ENCODE peak calls at places on chromosomes 16 and 17, in nine cellular contexts. One of them, this sample, is unnamed.

GRCh38 chr17:79650283-79650682 is 39.4 kb upstream of the RBFOX3 start:
- DNase-seq in activated T-helper 1 cell treated with anti-CD3 and anti-CD28 coated beads, Interleukin-12 subunit alpha, Interleukin-12 subunit beta, Interleukin-2, Interleukin-4 antibody, amounts not matched to agents 30 ng/mL and 10 ng/mL and 1 ng/mL, durations not matched to agents 14 hours and 24 hours and 36 hours: no peak
- DNase-seq in SW 1271: no peak
- DNase-seq in activated CD4-positive, alpha-beta memory T cell treated with anti-CD3 and anti-CD28 coated beads, Interleukin-2, amount 10 ng/mL, durations not matched to agents 7 days and 5 days: no peak
- DNase-seq in astrocyte of the spinal cord: no peak
- DNase-seq in tibial artery: no peak
- DNase-seq in stimulated activated CD8-positive, alpha-beta memory T cell treated with anti-CD3 and anti-CD28 coated beads, Interleukin-2, amount 100 ng/mL, for 48 hours: no peak
- DNase-seq in NCI-H2029: no peak
- DNase-seq in mucosa of descending colon: no peak
- DNase-seq in this sample: no peak

GRCh38 chr16:81005644-81006471 is 827 bp downstream of the CMC2 start:
- DNase-seq in activated T-helper 1 cell treated with anti-CD3 and anti-CD28 coated beads, Interleukin-12 subunit alpha, Interleukin-12 subunit beta, Interleukin-2, Interleukin-4 antibody, amounts not matched to agents 30 ng/mL and 10 ng/mL and 1 ng/mL, durations not matched to agents 14 hours and 24 hours and 36 hours: no peak
- DNase-seq in SW 1271: peak
- DNase-seq in activated CD4-positive, alpha-beta memory T cell treated with anti-CD3 and anti-CD28 coated beads, Interleukin-2, amount 10 ng/mL, durations not matched to agents 7 days and 5 days: peak
- DNase-seq in astrocyte of the spinal cord: peak
- DNase-seq in tibial artery: no peak
- DNase-seq in stimulated activated CD8-positive, alpha-beta memory T cell treated with anti-CD3 and anti-CD28 coated beads, Interleukin-2, amount 100 ng/mL, for 48 hours: no peak
- DNase-seq in NCI-H2029: no peak
- DNase-seq in mucosa of descending colon: peak
- DNase-seq in this sample: no peak

GRCh38 chr17:17859909-17860760 is 23.3 kb upstream of the SREBF1 start:
- DNase-seq in activated T-helper 1 cell treated with anti-CD3 and anti-CD28 coated beads, Interleukin-12 subunit alpha, Interleukin-12 subunit beta, Interleukin-2, Interleukin-4 antibody, amounts not matched to agents 30 ng/mL and 10 ng/mL and 1 ng/mL, durations not matched to agents 14 hours and 24 hours and 36 hours: peak
- DNase-seq in SW 1271: peak
- DNase-seq in activated CD4-positive, alpha-beta memory T cell treated with anti-CD3 and anti-CD28 coated beads, Interleukin-2, amount 10 ng/mL, durations not matched to agents 7 days and 5 days: peak
- DNase-seq in astrocyte of the spinal cord: peak
- DNase-seq in tibial artery: peak
- DNase-seq in stimulated activated CD8-positive, alpha-beta memory T cell treated with anti-CD3 and anti-CD28 coated beads, Interleukin-2, amount 100 ng/mL, for 48 hours: peak
- DNase-seq in NCI-H2029: peak
- DNase-seq in mucosa of descending colon: peak
- DNase-seq in this sample: peak

GRCh38 chr17:41581366-41582060 is 5.2 kb downstream of the KRT14 start:
- DNase-seq in activated T-helper 1 cell treated with anti-CD3 and anti-CD28 coated beads, Interleukin-12 subunit alpha, Interleukin-12 subunit beta, Interleukin-2, Interleukin-4 antibody, amounts not matched to agents 30 ng/mL and 10 ng/mL and 1 ng/mL, durations not matched to agents 14 hours and 24 hours and 36 hours: no peak
- DNase-seq in SW 1271: no peak
- DNase-seq in activated CD4-positive, alpha-beta memory T cell treated with anti-CD3 and anti-CD28 coated beads, Interleukin-2, amount 10 ng/mL, durations not matched to agents 7 days and 5 days: no peak
- DNase-seq in astrocyte of the spinal cord: no peak
- DNase-seq in tibial artery: no peak
- DNase-seq in stimulated activated CD8-positive, alpha-beta memory T cell treated with anti-CD3 and anti-CD28 coated beads, Interleukin-2, amount 100 ng/mL, for 48 hours: no peak
- DNase-seq in NCI-H2029: no peak
- DNase-seq in mucosa of descending colon: no peak
- DNase-seq in this sample: no peak

GRCh38 chr17:17694229-17695081 is 13.2 kb downstream of the RAI1 start:
- DNase-seq in activated T-helper 1 cell treated with anti-CD3 and anti-CD28 coated beads, Interleukin-12 subunit alpha, Interleukin-12 subunit beta, Interleukin-2, Interleukin-4 antibody, amounts not matched to agents 30 ng/mL and 10 ng/mL and 1 ng/mL, durations not matched to agents 14 hours and 24 hours and 36 hours: peak
- DNase-seq in SW 1271: peak
- DNase-seq in activated CD4-positive, alpha-beta memory T cell treated with anti-CD3 and anti-CD28 coated beads, Interleukin-2, amount 10 ng/mL, durations not matched to agents 7 days and 5 days: peak
- DNase-seq in astrocyte of the spinal cord: peak
- DNase-seq in tibial artery: peak
- DNase-seq in stimulated activated CD8-positive, alpha-beta memory T cell treated with anti-CD3 and anti-CD28 coated beads, Interleukin-2, amount 100 ng/mL, for 48 hours: peak
- DNase-seq in NCI-H2029: peak
- DNase-seq in mucosa of descending colon: peak
- DNase-seq in this sample: peak

GRCh38 chr16:74268372-74268782 is 28.2 kb upstream of the PSMD7 start:
- DNase-seq in activated T-helper 1 cell treated with anti-CD3 and anti-CD28 coated beads, Interleukin-12 subunit alpha, Interleukin-12 subunit beta, Interleukin-2, Interleukin-4 antibody, amounts not matched to agents 30 ng/mL and 10 ng/mL and 1 ng/mL, durations not matched to agents 14 hours and 24 hours and 36 hours: no peak
- DNase-seq in SW 1271: no peak
- DNase-seq in activated CD4-positive, alpha-beta memory T cell treated with anti-CD3 and anti-CD28 coated beads, Interleukin-2, amount 10 ng/mL, durations not matched to agents 7 days and 5 days: no peak
- DNase-seq in astrocyte of the spinal cord: no peak
- DNase-seq in tibial artery: no peak
- DNase-seq in stimulated activated CD8-positive, alpha-beta memory T cell treated with anti-CD3 and anti-CD28 coated beads, Interleukin-2, amount 100 ng/mL, for 48 hours: no peak
- DNase-seq in NCI-H2029: no peak
- DNase-seq in mucosa of descending colon: no peak
- DNase-seq in this sample: no peak

GRCh38 chr16:77043076-77043475 is 147.9 kb upstream of the MON1B start:
- DNase-seq in activated T-helper 1 cell treated with anti-CD3 and anti-CD28 coated beads, Interleukin-12 subunit alpha, Interleukin-12 subunit beta, Interleukin-2, Interleukin-4 antibody, amounts not matched to agents 30 ng/mL and 10 ng/mL and 1 ng/mL, durations not matched to agents 14 hours and 24 hours and 36 hours: no peak
- DNase-seq in SW 1271: peak
- DNase-seq in activated CD4-positive, alpha-beta memory T cell treated with anti-CD3 and anti-CD28 coated beads, Interleukin-2, amount 10 ng/mL, durations not matched to agents 7 days and 5 days: no peak
- DNase-seq in astrocyte of the spinal cord: peak
- DNase-seq in tibial artery: no peak
- DNase-seq in stimulated activated CD8-positive, alpha-beta memory T cell treated with anti-CD3 and anti-CD28 coated beads, Interleukin-2, amount 100 ng/mL, for 48 hours: no peak
- DNase-seq in NCI-H2029: peak
- DNase-seq in mucosa of descending colon: no peak
- DNase-seq in this sample: peak

GRCh38 chr17:44749076-44750020 is 9.4 kb upstream of the ADAM11 start:
- DNase-seq in activated T-helper 1 cell treated with anti-CD3 and anti-CD28 coated beads, Interleukin-12 subunit alpha, Interleukin-12 subunit beta, Interleukin-2, Interleukin-4 antibody, amounts not matched to agents 30 ng/mL and 10 ng/mL and 1 ng/mL, durations not matched to agents 14 hours and 24 hours and 36 hours: no peak
- DNase-seq in SW 1271: no peak
- DNase-seq in activated CD4-positive, alpha-beta memory T cell treated with anti-CD3 and anti-CD28 coated beads, Interleukin-2, amount 10 ng/mL, durations not matched to agents 7 days and 5 days: no peak
- DNase-seq in astrocyte of the spinal cord: no peak
- DNase-seq in tibial artery: no peak
- DNase-seq in stimulated activated CD8-positive, alpha-beta memory T cell treated with anti-CD3 and anti-CD28 coated beads, Interleukin-2, amount 100 ng/mL, for 48 hours: no peak
- DNase-seq in NCI-H2029: no peak
- DNase-seq in mucosa of descending colon: no peak
- DNase-seq in this sample: no peak

GRCh38 chr16:2388875-2389433 is 40.3 kb upstream of the CCNF start:
- DNase-seq in activated T-helper 1 cell treated with anti-CD3 and anti-CD28 coated beads, Interleukin-12 subunit alpha, Interleukin-12 subunit beta, Interleukin-2, Interleukin-4 antibody, amounts not matched to agents 30 ng/mL and 10 ng/mL and 1 ng/mL, durations not matched to agents 14 hours and 24 hours and 36 hours: no peak
- DNase-seq in SW 1271: no peak
- DNase-seq in activated CD4-positive, alpha-beta memory T cell treated with anti-CD3 and anti-CD28 coated beads, Interleukin-2, amount 10 ng/mL, durations not matched to agents 7 days and 5 days: no peak
- DNase-seq in astrocyte of the spinal cord: peak
- DNase-seq in tibial artery: no peak
- DNase-seq in stimulated activated CD8-positive, alpha-beta memory T cell treated with anti-CD3 and anti-CD28 coated beads, Interleukin-2, amount 100 ng/mL, for 48 hours: no peak
- DNase-seq in NCI-H2029: peak
- DNase-seq in mucosa of descending colon: no peak
- DNase-seq in this sample: peak

GRCh38 chr17:29625037-29625750 is 2.5 kb upstream of the CORO6 start:
- DNase-seq in activated T-helper 1 cell treated with anti-CD3 and anti-CD28 coated beads, Interleukin-12 subunit alpha, Interleukin-12 subunit beta, Interleukin-2, Interleukin-4 antibody, amounts not matched to agents 30 ng/mL and 10 ng/mL and 1 ng/mL, durations not matched to agents 14 hours and 24 hours and 36 hours: no peak
- DNase-seq in SW 1271: no peak
- DNase-seq in activated CD4-positive, alpha-beta memory T cell treated with anti-CD3 and anti-CD28 coated beads, Interleukin-2, amount 10 ng/mL, durations not matched to agents 7 days and 5 days: no peak
- DNase-seq in astrocyte of the spinal cord: peak
- DNase-seq in tibial artery: no peak
- DNase-seq in stimulated activated CD8-positive, alpha-beta memory T cell treated with anti-CD3 and anti-CD28 coated beads, Interleukin-2, amount 100 ng/mL, for 48 hours: no peak
- DNase-seq in NCI-H2029: no peak
- DNase-seq in mucosa of descending colon: no peak
- DNase-seq in this sample: no peak

GRCh38 chr16:84851192-84852127 is 31.7 kb downstream of the CRISPLD2 start:
- DNase-seq in activated T-helper 1 cell treated with anti-CD3 and anti-CD28 coated beads, Interleukin-12 subunit alpha, Interleukin-12 subunit beta, Interleukin-2, Interleukin-4 antibody, amounts not matched to agents 30 ng/mL and 10 ng/mL and 1 ng/mL, durations not matched to agents 14 hours and 24 hours and 36 hours: no peak
- DNase-seq in SW 1271: no peak
- DNase-seq in activated CD4-positive, alpha-beta memory T cell treated with anti-CD3 and anti-CD28 coated beads, Interleukin-2, amount 10 ng/mL, durations not matched to agents 7 days and 5 days: no peak
- DNase-seq in astrocyte of the spinal cord: peak
- DNase-seq in tibial artery: peak
- DNase-seq in stimulated activated CD8-positive, alpha-beta memory T cell treated with anti-CD3 and anti-CD28 coated beads, Interleukin-2, amount 100 ng/mL, for 48 hours: no peak
- DNase-seq in NCI-H2029: peak
- DNase-seq in mucosa of descending colon: no peak
- DNase-seq in this sample: peak

GRCh38 chr17:77465358-77466041 is 324.7 kb downstream of the SEC14L1 start:
- DNase-seq in activated T-helper 1 cell treated with anti-CD3 and anti-CD28 coated beads, Interleukin-12 subunit alpha, Interleukin-12 subunit beta, Interleukin-2, Interleukin-4 antibody, amounts not matched to agents 30 ng/mL and 10 ng/mL and 1 ng/mL, durations not matched to agents 14 hours and 24 hours and 36 hours: peak
- DNase-seq in SW 1271: no peak
- DNase-seq in activated CD4-positive, alpha-beta memory T cell treated with anti-CD3 and anti-CD28 coated beads, Interleukin-2, amount 10 ng/mL, durations not matched to agents 7 days and 5 days: peak
- DNase-seq in astrocyte of the spinal cord: peak
- DNase-seq in tibial artery: peak
- DNase-seq in stimulated activated CD8-positive, alpha-beta memory T cell treated with anti-CD3 and anti-CD28 coated beads, Interleukin-2, amount 100 ng/mL, for 48 hours: no peak
- DNase-seq in NCI-H2029: no peak
- DNase-seq in mucosa of descending colon: peak
- DNase-seq in this sample: peak

GRCh38 chr17:82055023-82055964 is 3.6 kb downstream of the GPS1 start:
- DNase-seq in activated T-helper 1 cell treated with anti-CD3 and anti-CD28 coated beads, Interleukin-12 subunit alpha, Interleukin-12 subunit beta, Interleukin-2, Interleukin-4 antibody, amounts not matched to agents 30 ng/mL and 10 ng/mL and 1 ng/mL, durations not matched to agents 14 hours and 24 hours and 36 hours: no peak
- DNase-seq in SW 1271: no peak
- DNase-seq in activated CD4-positive, alpha-beta memory T cell treated with anti-CD3 and anti-CD28 coated beads, Interleukin-2, amount 10 ng/mL, durations not matched to agents 7 days and 5 days: no peak
- DNase-seq in astrocyte of the spinal cord: no peak
- DNase-seq in tibial artery: no peak
- DNase-seq in stimulated activated CD8-positive, alpha-beta memory T cell treated with anti-CD3 and anti-CD28 coated beads, Interleukin-2, amount 100 ng/mL, for 48 hours: no peak
- DNase-seq in NCI-H2029: no peak
- DNase-seq in mucosa of descending colon: no peak
- DNase-seq in this sample: no peak